ENCODE peak calls at places on chromosomes 12 and 14, in nine cellular contexts. One of them, this sample, is unnamed.

GRCh38 chr14:24376448-24377070 is 8.6 kb downstream of the NFATC4 start:
- DNase-seq in PC-3: no peak
- DNase-seq in HepG2: no peak
- DNase-seq in mesendoderm: peak
- DNase-seq in endothelial cell of umbilical vein: no peak
- DNase-seq in neural progenitor cell: peak
- DNase-seq in GM23248: no peak
- DNase-seq in neuronal stem cell: no peak
- DNase-seq in kidney: no peak
- DNase-seq in this sample: no peak

GRCh38 chr14:97948841-97949240 is 1151.7 kb downstream of the VRK1 start:
- DNase-seq in PC-3: no peak
- DNase-seq in HepG2: no peak
- DNase-seq in mesendoderm: peak
- DNase-seq in endothelial cell of umbilical vein: no peak
- DNase-seq in neural progenitor cell: no peak
- DNase-seq in GM23248: no peak
- DNase-seq in neuronal stem cell: no peak
- DNase-seq in kidney: no peak
- DNase-seq in this sample: no peak

GRCh38 chr14:34241185-34241711 is 220.8 kb downstream of the SPTSSA start:
- DNase-seq in PC-3: no peak
- DNase-seq in HepG2: no peak
- DNase-seq in mesendoderm: no peak
- DNase-seq in endothelial cell of umbilical vein: no peak
- DNase-seq in neural progenitor cell: no peak
- DNase-seq in GM23248: no peak
- DNase-seq in neuronal stem cell: no peak
- DNase-seq in kidney: no peak
- DNase-seq in this sample: no peak

GRCh38 chr12:127233016-127233415 is 1034.0 kb upstream of the TMEM132C start:
- DNase-seq in PC-3: no peak
- DNase-seq in HepG2: no peak
- DNase-seq in mesendoderm: no peak
- DNase-seq in endothelial cell of umbilical vein: no peak
- DNase-seq in neural progenitor cell: no peak
- DNase-seq in GM23248: no peak
- DNase-seq in neuronal stem cell: no peak
- DNase-seq in kidney: no peak
- DNase-seq in this sample: no peak

GRCh38 chr14:86915416-86915815 is 1077.6 kb downstream of the GALC start:
- DNase-seq in PC-3: no peak
- DNase-seq in HepG2: no peak
- DNase-seq in mesendoderm: peak
- DNase-seq in endothelial cell of umbilical vein: no peak
- DNase-seq in neural progenitor cell: no peak
- DNase-seq in GM23248: no peak
- DNase-seq in neuronal stem cell: no peak
- DNase-seq in kidney: no peak
- DNase-seq in this sample: peak

GRCh38 chr12:59403259-59403932 is 192.4 kb upstream of the SLC16A7 start:
- DNase-seq in PC-3: peak
- DNase-seq in HepG2: peak
- DNase-seq in mesendoderm: peak
- DNase-seq in endothelial cell of umbilical vein: peak
- DNase-seq in neural progenitor cell: peak
- DNase-seq in GM23248: peak
- DNase-seq in neuronal stem cell: peak
- DNase-seq in kidney: no peak
- DNase-seq in this sample: peak

GRCh38 chr14:104362761-104363605 is 216.6 kb upstream of the C14orf180 start:
- DNase-seq in PC-3: no peak
- DNase-seq in HepG2: no peak
- DNase-seq in mesendoderm: no peak
- DNase-seq in endothelial cell of umbilical vein: no peak
- DNase-seq in neural progenitor cell: no peak
- DNase-seq in GM23248: no peak
- DNase-seq in neuronal stem cell: no peak
- DNase-seq in kidney: peak
- DNase-seq in this sample: no peak

GRCh38 chr12:48219635-48220034 is 16.5 kb upstream of the OR10AD1 start:
- DNase-seq in PC-3: no peak
- DNase-seq in HepG2: no peak
- DNase-seq in mesendoderm: no peak
- DNase-seq in endothelial cell of umbilical vein: no peak
- DNase-seq in neural progenitor cell: no peak
- DNase-seq in GM23248: no peak
- DNase-seq in neuronal stem cell: no peak
- DNase-seq in kidney: no peak
- DNase-seq in this sample: no peak

GRCh38 chr14:38339704-38340103 is 83.8 kb upstream of the CLEC14A start:
- DNase-seq in PC-3: peak
- DNase-seq in HepG2: no peak
- DNase-seq in mesendoderm: no peak
- DNase-seq in endothelial cell of umbilical vein: no peak
- DNase-seq in neural progenitor cell: no peak
- DNase-seq in GM23248: peak
- DNase-seq in neuronal stem cell: no peak
- DNase-seq in kidney: no peak
- DNase-seq in this sample: peak

GRCh38 chr12:1531654-1532366 is 62.6 kb downstream of the FBXL14 start:
- DNase-seq in PC-3: no peak
- DNase-seq in HepG2: no peak
- DNase-seq in mesendoderm: no peak
- DNase-seq in endothelial cell of umbilical vein: no peak
- DNase-seq in neural progenitor cell: no peak
- DNase-seq in GM23248: peak
- DNase-seq in neuronal stem cell: no peak
- DNase-seq in kidney: no peak
- DNase-seq in this sample: peak

GRCh38 chr14:73850940-73851339 is 691 bp upstream of the PTGR2 start:
- DNase-seq in PC-3: peak
- DNase-seq in HepG2: peak
- DNase-seq in mesendoderm: peak
- DNase-seq in endothelial cell of umbilical vein: peak
- DNase-seq in neural progenitor cell: peak
- DNase-seq in GM23248: peak
- DNase-seq in neuronal stem cell: no peak
- DNase-seq in kidney: no peak
- DNase-seq in this sample: peak

GRCh38 chr12:31915442-31915841 is 43.8 kb upstream of the RESF1 start:
- DNase-seq in PC-3: no peak
- DNase-seq in HepG2: no peak
- DNase-seq in mesendoderm: no peak
- DNase-seq in endothelial cell of umbilical vein: no peak
- DNase-seq in neural progenitor cell: no peak
- DNase-seq in GM23248: no peak
- DNase-seq in neuronal stem cell: no peak
- DNase-seq in kidney: no peak
- DNase-seq in this sample: no peak

GRCh38 chr12:121535150-121536057 is 45.4 kb downstream of the KDM2B start:
- DNase-seq in PC-3: no peak
- DNase-seq in HepG2: no peak
- DNase-seq in mesendoderm: no peak
- DNase-seq in endothelial cell of umbilical vein: no peak
- DNase-seq in neural progenitor cell: no peak
- DNase-seq in GM23248: no peak
- DNase-seq in neuronal stem cell: no peak
- DNase-seq in kidney: no peak
- DNase-seq in this sample: peak
- H3K9ac ChIP-seq in PC-3: no peak
- H3K9ac ChIP-seq in HepG2: no peak
- H3K9ac ChIP-seq in mesendoderm: no peak
- H3K9ac ChIP-seq in endothelial cell of umbilical vein: no peak
- H3K9ac ChIP-seq in neural progenitor cell: no peak
- H3K9ac ChIP-seq in GM23248: no peak
- H3K9ac ChIP-seq in neuronal stem cell: no peak
- H3K9ac ChIP-seq in kidney: peak
- H3K9ac ChIP-seq in this sample: peak

GRCh38 chr12:113077057-113077858 is 20.7 kb downstream of the DTX1 start:
- DNase-seq in PC-3: no peak
- DNase-seq in HepG2: no peak
- DNase-seq in mesendoderm: peak
- DNase-seq in endothelial cell of umbilical vein: no peak
- DNase-seq in neural progenitor cell: peak
- DNase-seq in GM23248: peak
- DNase-seq in neuronal stem cell: no peak
- DNase-seq in kidney: peak
- DNase-seq in this sample: no peak

GRCh38 chr12:113073586-113073985 is 17.1 kb downstream of the DTX1 start:
- DNase-seq in PC-3: no peak
- DNase-seq in HepG2: no peak
- DNase-seq in mesendoderm: no peak
- DNase-seq in endothelial cell of umbilical vein: no peak
- DNase-seq in neural progenitor cell: no peak
- DNase-seq in GM23248: no peak
- DNase-seq in neuronal stem cell: no peak
- DNase-seq in kidney: peak
- DNase-seq in this sample: no peak

GRCh38 chr12:113077859-113078256 is 21.3 kb downstream of the DTX1 start:
- DNase-seq in PC-3: no peak
- DNase-seq in HepG2: no peak
- DNase-seq in mesendoderm: no peak
- DNase-seq in endothelial cell of umbilical vein: no peak
- DNase-seq in neural progenitor cell: peak
- DNase-seq in GM23248: no peak
- DNase-seq in neuronal stem cell: no peak
- DNase-seq in kidney: peak
- DNase-seq in this sample: no peak

GRCh38 chr12:113072136-113072535 is 15.6 kb downstream of the DTX1 start:
- DNase-seq in PC-3: peak
- DNase-seq in HepG2: peak
- DNase-seq in mesendoderm: no peak
- DNase-seq in endothelial cell of umbilical vein: no peak
- DNase-seq in neural progenitor cell: no peak
- DNase-seq in GM23248: no peak
- DNase-seq in neuronal stem cell: no peak
- DNase-seq in kidney: no peak
- DNase-seq in this sample: no peak

DNA sequence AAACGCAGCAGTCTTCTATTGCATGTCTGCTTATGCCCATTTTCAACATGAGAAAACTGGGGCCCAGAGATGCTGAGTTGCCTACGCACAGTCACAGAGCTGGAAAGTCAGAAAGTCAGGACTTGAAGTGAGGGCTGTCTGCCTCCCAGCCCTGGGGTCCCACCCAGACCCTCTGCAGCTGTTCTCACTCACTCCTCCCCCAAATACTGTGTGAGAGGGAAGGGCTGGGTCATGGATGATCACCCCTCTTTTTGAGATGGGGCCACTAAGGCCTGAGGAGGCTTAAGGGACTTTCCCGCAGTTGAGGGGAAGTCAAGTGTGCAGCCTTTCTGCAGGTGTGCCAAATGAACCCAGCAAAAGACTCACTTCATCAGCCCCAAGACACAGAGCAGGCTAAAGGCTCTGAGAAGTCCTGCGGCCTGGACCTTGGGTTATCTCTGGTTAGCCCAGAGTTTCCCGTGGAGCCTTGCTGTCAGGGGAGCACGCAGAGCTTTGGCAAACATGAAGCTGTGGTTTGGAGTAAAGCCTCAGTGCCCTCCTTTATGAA is 18.7 kb downstream of the DTX1 start:
- DNase-seq in PC-3: no peak
- DNase-seq in HepG2: no peak
- DNase-seq in mesendoderm: no peak
- DNase-seq in endothelial cell of umbilical vein: no peak
- DNase-seq in neural progenitor cell: no peak
- DNase-seq in GM23248: no peak
- DNase-seq in neuronal stem cell: no peak
- DNase-seq in kidney: peak
- DNase-seq in this sample: no peak
- H3K9ac ChIP-seq in PC-3: no peak
- H3K9ac ChIP-seq in HepG2: no peak
- H3K9ac ChIP-seq in mesendoderm: no peak
- H3K9ac ChIP-seq in endothelial cell of umbilical vein: no peak
- H3K9ac ChIP-seq in neural progenitor cell: no peak
- H3K9ac ChIP-seq in GM23248: no peak
- H3K9ac ChIP-seq in neuronal stem cell: no peak
- H3K9ac ChIP-seq in kidney: no peak
- H3K9ac ChIP-seq in this sample: no peak

GRCh38 chr14:52922059-52922458 is 28.8 kb downstream of the FERMT2 start:
- DNase-seq in PC-3: no peak
- DNase-seq in HepG2: no peak
- DNase-seq in mesendoderm: peak
- DNase-seq in endothelial cell of umbilical vein: no peak
- DNase-seq in neural progenitor cell: no peak
- DNase-seq in GM23248: no peak
- DNase-seq in neuronal stem cell: no peak
- DNase-seq in kidney: no peak
- DNase-seq in this sample: no peak

GRCh38 chr14:52919971-52920370 is 30.9 kb downstream of the FERMT2 start:
- DNase-seq in PC-3: peak
- DNase-seq in HepG2: no peak
- DNase-seq in mesendoderm: no peak
- DNase-seq in endothelial cell of umbilical vein: peak
- DNase-seq in neural progenitor cell: no peak
- DNase-seq in GM23248: no peak
- DNase-seq in neuronal stem cell: no peak
- DNase-seq in kidney: no peak
- DNase-seq in this sample: no peak

GRCh38 chr14:52918486-52918885 is 32.4 kb downstream of the FERMT2 start:
- DNase-seq in PC-3: peak
- DNase-seq in HepG2: no peak
- DNase-seq in mesendoderm: no peak
- DNase-seq in endothelial cell of umbilical vein: peak
- DNase-seq in neural progenitor cell: no peak
- DNase-seq in GM23248: peak
- DNase-seq in neuronal stem cell: no peak
- DNase-seq in kidney: no peak
- DNase-seq in this sample: peak

GRCh38 chr14:52914295-52914694 is 36.6 kb downstream of the FERMT2 start:
- DNase-seq in PC-3: no peak
- DNase-seq in HepG2: no peak
- DNase-seq in mesendoderm: no peak
- DNase-seq in endothelial cell of umbilical vein: no peak
- DNase-seq in neural progenitor cell: no peak
- DNase-seq in GM23248: no peak
- DNase-seq in neuronal stem cell: no peak
- DNase-seq in kidney: no peak
- DNase-seq in this sample: no peak

GRCh38 chr14:52917732-52918131 is 33.1 kb downstream of the FERMT2 start:
- DNase-seq in PC-3: peak
- DNase-seq in HepG2: no peak
- DNase-seq in mesendoderm: no peak
- DNase-seq in endothelial cell of umbilical vein: peak
- DNase-seq in neural progenitor cell: no peak
- DNase-seq in GM23248: peak
- DNase-seq in neuronal stem cell: no peak
- DNase-seq in kidney: no peak
- DNase-seq in this sample: peak
- H3K9ac ChIP-seq in PC-3: peak
- H3K9ac ChIP-seq in HepG2: no peak
- H3K9ac ChIP-seq in mesendoderm: no peak
- H3K9ac ChIP-seq in endothelial cell of umbilical vein: peak
- H3K9ac ChIP-seq in neural progenitor cell: no peak
- H3K9ac ChIP-seq in GM23248: no peak
- H3K9ac ChIP-seq in neuronal stem cell: no peak
- H3K9ac ChIP-seq in kidney: no peak
- H3K9ac ChIP-seq in this sample: peak

DNA sequence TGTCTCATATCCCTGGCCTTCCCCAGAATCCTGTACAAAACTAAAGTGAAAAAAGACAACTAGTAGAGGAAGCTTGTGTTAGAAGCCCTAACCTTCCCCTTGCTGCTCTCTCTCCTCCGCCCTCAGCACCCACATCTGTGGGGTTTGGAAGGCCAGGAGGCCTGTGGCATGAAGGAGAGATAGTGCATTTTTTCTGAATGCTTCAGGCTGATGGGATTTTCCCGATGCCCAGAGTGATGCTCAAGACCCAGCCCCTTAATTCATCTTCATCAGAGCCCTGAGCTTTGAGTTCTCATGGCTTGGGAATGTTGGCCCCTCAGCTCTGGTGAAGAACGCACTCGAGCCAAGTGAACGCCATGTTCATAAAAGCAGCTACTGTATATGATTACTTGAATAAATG is 5.9 kb downstream of the FGF6 start:
- DNase-seq in PC-3: no peak
- DNase-seq in HepG2: no peak
- DNase-seq in mesendoderm: no peak
- DNase-seq in endothelial cell of umbilical vein: no peak
- DNase-seq in neural progenitor cell: no peak
- DNase-seq in GM23248: no peak
- DNase-seq in neuronal stem cell: no peak
- DNase-seq in kidney: no peak
- DNase-seq in this sample: no peak
- H3K9ac ChIP-seq in PC-3: no peak
- H3K9ac ChIP-seq in HepG2: no peak
- H3K9ac ChIP-seq in mesendoderm: no peak
- H3K9ac ChIP-seq in endothelial cell of umbilical vein: no peak
- H3K9ac ChIP-seq in neural progenitor cell: no peak
- H3K9ac ChIP-seq in GM23248: no peak
- H3K9ac ChIP-seq in neuronal stem cell: no peak
- H3K9ac ChIP-seq in kidney: no peak
- H3K9ac ChIP-seq in this sample: no peak